ENCODE peak calls at places on chromosomes 3 and 15, in six cellular contexts. One of them, this sample, is unnamed.

GRCh38 chr3:56816061-56816460 is 14.3 kb upstream of the ARHGEF3 start:
- DNase-seq in GM04504: no peak
- DNase-seq in immature natural killer cell: no peak
- DNase-seq in stimulated activated CD8-positive, alpha-beta memory T cell treated with anti-CD3 and anti-CD28 coated beads, Interleukin-15, amount 100 ng/mL, for 24 hours: no peak
- DNase-seq in activated CD4-positive, alpha-beta T cell treated with anti-CD3 and anti-CD28 coated beads for 4 hours: no peak
- DNase-seq in M059J: no peak
- DNase-seq in this sample: no peak

GRCh38 chr15:78229431-78230406 is 4.6 kb downstream of the ACSBG1 start:
- DNase-seq in GM04504: no peak
- DNase-seq in immature natural killer cell: no peak
- DNase-seq in stimulated activated CD8-positive, alpha-beta memory T cell treated with anti-CD3 and anti-CD28 coated beads, Interleukin-15, amount 100 ng/mL, for 24 hours: no peak
- DNase-seq in activated CD4-positive, alpha-beta T cell treated with anti-CD3 and anti-CD28 coated beads for 4 hours: no peak
- DNase-seq in M059J: no peak
- DNase-seq in this sample: no peak

GRCh38 chr3:10471337-10471721 is 34.1 kb downstream of the ATP2B2 start:
- DNase-seq in GM04504: no peak
- DNase-seq in immature natural killer cell: no peak
- DNase-seq in stimulated activated CD8-positive, alpha-beta memory T cell treated with anti-CD3 and anti-CD28 coated beads, Interleukin-15, amount 100 ng/mL, for 24 hours: no peak
- DNase-seq in activated CD4-positive, alpha-beta T cell treated with anti-CD3 and anti-CD28 coated beads for 4 hours: no peak
- DNase-seq in M059J: no peak
- DNase-seq in this sample: peak

GRCh38 chr3:142897807-142898206 is 8.9 kb upstream of the PCOLCE2 start:
- DNase-seq in GM04504: no peak
- DNase-seq in immature natural killer cell: no peak
- DNase-seq in stimulated activated CD8-positive, alpha-beta memory T cell treated with anti-CD3 and anti-CD28 coated beads, Interleukin-15, amount 100 ng/mL, for 24 hours: no peak
- DNase-seq in activated CD4-positive, alpha-beta T cell treated with anti-CD3 and anti-CD28 coated beads for 4 hours: no peak
- DNase-seq in M059J: no peak
- DNase-seq in this sample: no peak

GRCh38 chr3:132378-132777 is 64.2 kb upstream of the CHL1 start:
- DNase-seq in GM04504: no peak
- DNase-seq in immature natural killer cell: no peak
- DNase-seq in stimulated activated CD8-positive, alpha-beta memory T cell treated with anti-CD3 and anti-CD28 coated beads, Interleukin-15, amount 100 ng/mL, for 24 hours: no peak
- DNase-seq in activated CD4-positive, alpha-beta T cell treated with anti-CD3 and anti-CD28 coated beads for 4 hours: no peak
- DNase-seq in M059J: no peak
- DNase-seq in this sample: no peak

GRCh38 chr3:44893097-44893496 is 18.7 kb downstream of the TGM4 start:
- DNase-seq in GM04504: peak
- DNase-seq in immature natural killer cell: no peak
- DNase-seq in stimulated activated CD8-positive, alpha-beta memory T cell treated with anti-CD3 and anti-CD28 coated beads, Interleukin-15, amount 100 ng/mL, for 24 hours: no peak
- DNase-seq in activated CD4-positive, alpha-beta T cell treated with anti-CD3 and anti-CD28 coated beads for 4 hours: no peak
- DNase-seq in M059J: peak
- DNase-seq in this sample: no peak

GRCh38 chr3:14289590-14290453 is 111.2 kb downstream of the LSM3 start:
- DNase-seq in GM04504: peak
- DNase-seq in immature natural killer cell: no peak
- DNase-seq in stimulated activated CD8-positive, alpha-beta memory T cell treated with anti-CD3 and anti-CD28 coated beads, Interleukin-15, amount 100 ng/mL, for 24 hours: no peak
- DNase-seq in activated CD4-positive, alpha-beta T cell treated with anti-CD3 and anti-CD28 coated beads for 4 hours: no peak
- DNase-seq in M059J: peak
- DNase-seq in this sample: peak

GRCh38 chr3:162702768-162703385 is 1206.3 kb downstream of the OTOL1 start:
- DNase-seq in GM04504: no peak
- DNase-seq in immature natural killer cell: no peak
- DNase-seq in stimulated activated CD8-positive, alpha-beta memory T cell treated with anti-CD3 and anti-CD28 coated beads, Interleukin-15, amount 100 ng/mL, for 24 hours: no peak
- DNase-seq in activated CD4-positive, alpha-beta T cell treated with anti-CD3 and anti-CD28 coated beads for 4 hours: no peak
- DNase-seq in M059J: no peak
- DNase-seq in this sample: no peak

GRCh38 chr3:142963266-142964149 is at the start of gene PAQR9:
- DNase-seq in GM04504: no peak
- DNase-seq in immature natural killer cell: peak
- DNase-seq in stimulated activated CD8-positive, alpha-beta memory T cell treated with anti-CD3 and anti-CD28 coated beads, Interleukin-15, amount 100 ng/mL, for 24 hours: no peak
- DNase-seq in activated CD4-positive, alpha-beta T cell treated with anti-CD3 and anti-CD28 coated beads for 4 hours: no peak
- DNase-seq in M059J: peak
- DNase-seq in this sample: peak